ENCODE peak calls at places on chromosome 11, in six cellular contexts. F, W, K, X, A and N are unnamed samples. For H3K9me3 and H3K4me1, the result is how much of the 10 kb centered on the place peaks cover.

GRCh38 chr11:61841636-61842332 is 13.7 kb downstream of the FADS2 start:
- DNase-seq in F (no peak), X (no peak), K (no peak), W (no peak), A (no peak), N (no peak)

GRCh38 chr11:1382831-1383607 is 6.7 kb upstream of the BRSK2 start:
- DNase-seq in X (peak), K (peak), F (peak), A (peak), W (peak), N (peak)

GRCh38 chr11:1994121-1994520 is 3.5 kb downstream of the H19 start:
- DNase-seq in F (no peak), X (no peak), K (no peak), W (peak), A (no peak), N (no peak)

GRCh38 chr11:2927851-2928604 is 1.2 kb downstream of the PHLDA2 start:
- DNase-seq in W (peak), X (peak), A (no peak), F (no peak), K (no peak), N (no peak)

GRCh38 chr11:65575568-65576231 is at the start of gene EHBP1L1:
- DNase-seq in F (peak), A (peak), K (peak), X (peak), W (peak), N (peak)

GRCh38 chr11:64156235-64157011 is 9.5 kb downstream of the MACROD1 start:
- DNase-seq in F (no peak), X (no peak), A (no peak), K (no peak), W (peak), N (no peak)

GRCh38 chr11:34034053-34034452 is 17.5 kb upstream of the CAPRIN1 start:
- DNase-seq in A (no peak), F (no peak), K (no peak), X (no peak), W (no peak), N (no peak)

GRCh38 chr11:72758690-72759389 is 6.6 kb upstream of the ARAP1 start:
- DNase-seq in X (no peak), K (no peak), A (no peak), F (peak), W (peak), N (no peak)

GRCh38 chr11:65434667-65435179 is 12.1 kb downstream of the NEAT1 start:
- DNase-seq in X (peak), F (no peak), A (no peak), W (no peak), K (no peak), N (no peak)

GRCh38 chr11:78525720-78526119 is 48.9 kb downstream of the NARS2 start:
- DNase-seq in W (no peak), K (no peak), X (peak), A (no peak), F (no peak), N (no peak)

GRCh38 chr11:58525037-58525614 is 17.2 kb upstream of the OR5B21 start:
- DNase-seq in W (no peak), X (no peak), A (peak), K (peak), F (peak), N (peak)

GRCh38 chr11:30573951-30574350 is 12.2 kb downstream of the MPPED2 start:
- DNase-seq in X (no peak), A (no peak), K (no peak), W (no peak), F (no peak), N (no peak)

GRCh38 chr11:116179346-116179850 is 593.4 kb downstream of the BUD13 start:
- DNase-seq in F (no peak), X (no peak), K (no peak), W (no peak), A (no peak), N (no peak)

GRCh38 chr11:94849836-94850235 is 81.7 kb downstream of the AMOTL1 start:
- DNase-seq in F (no peak), X (peak), W (no peak), A (no peak), K (no peak), N (no peak)

GRCh38 chr11:48093323-48093722 is 113.0 kb downstream of the PTPRJ start:
- DNase-seq in K (no peak), X (no peak), A (no peak), W (no peak), F (no peak), N (no peak)

GRCh38 chr11:22599458-22599857 is 26.2 kb downstream of the FANCF start:
- DNase-seq in W (no peak), F (no peak), K (no peak), X (no peak), A (no peak), N (no peak)

GRCh38 chr11:1006762-1007161 is 29.8 kb downstream of the MUC6 start:
- DNase-seq in F (no peak), W (no peak), X (no peak), K (no peak), A (no peak), N (no peak)

GRCh38 chr11:47415949-47416472 is 7.6 kb downstream of the SLC39A13 start:
- DNase-seq in K (no peak), W (peak), X (peak), A (no peak), F (peak), N (no peak)

GRCh38 chr11:68843703-68844312 is 2.1 kb upstream of the CPT1A start:
- DNase-seq in X (no peak), K (peak), F (peak), A (peak), W (peak), N (peak)

GRCh38 chr11:19931768-19932369 is 219.2 kb downstream of the NAV2 start:
- DNase-seq in F (no peak), A (no peak), K (no peak), W (no peak), X (no peak), N (no peak)

GRCh38 chr11:109747839-109748238 is 325.8 kb downstream of the C11orf87 start:
- DNase-seq in K (no peak), F (no peak), W (no peak), A (no peak), X (no peak), N (no peak)

GRCh38 chr11:106956887-106957505 is 61.3 kb downstream of the GUCY1A2 start:
- DNase-seq in K (no peak), F (no peak), W (peak), X (no peak), A (no peak), N (no peak)

GRCh38 chr11:33040127-33040861 is 922 bp downstream of the TCP11L1 start:
- DNase-seq in K (peak), A (peak), F (no peak), W (no peak), X (peak), N (peak)

GRCh38 chr11:86150826-86151187 is 81.9 kb upstream of the PICALM start:
- DNase-seq in K (no peak), F (no peak), W (no peak), X (no peak), A (no peak), N (no peak)

GRCh38 chr11:61293869-61294716 is 1.0 kb downstream of the VWCE start:
- DNase-seq in A (peak), F (no peak), K (peak), W (peak), X (peak), N (peak)

GRCh38 chr11:21066030-21066429 is 396.6 kb downstream of the NELL1 start:
- DNase-seq in A (no peak), X (no peak), W (no peak), K (no peak), F (no peak), N (no peak)
- H3K4me3 ChIP-seq in A (no peak), X (no peak), W (no peak), K (no peak), F (no peak), N (no peak)

GRCh38 chr11:70630068-70630467 is 231.7 kb downstream of the CTTN start:
- DNase-seq in W (no peak), K (no peak), F (no peak), X (no peak), A (no peak), N (no peak)

GRCh38 chr11:70628881-70629844 is 230.8 kb downstream of the CTTN start:
- DNase-seq in K (no peak), W (peak), F (peak), X (peak), A (no peak), N (no peak)

GRCh38 chr11:70633610-70634009 is 235.3 kb downstream of the CTTN start:
- DNase-seq in X (no peak), F (no peak), W (no peak), A (no peak), K (no peak), N (no peak)

GRCh38 chr11:70630816-70631623 is 232.7 kb downstream of the CTTN start:
- DNase-seq in X (no peak), A (no peak), F (no peak), K (no peak), W (no peak), N (no peak)

DNA sequence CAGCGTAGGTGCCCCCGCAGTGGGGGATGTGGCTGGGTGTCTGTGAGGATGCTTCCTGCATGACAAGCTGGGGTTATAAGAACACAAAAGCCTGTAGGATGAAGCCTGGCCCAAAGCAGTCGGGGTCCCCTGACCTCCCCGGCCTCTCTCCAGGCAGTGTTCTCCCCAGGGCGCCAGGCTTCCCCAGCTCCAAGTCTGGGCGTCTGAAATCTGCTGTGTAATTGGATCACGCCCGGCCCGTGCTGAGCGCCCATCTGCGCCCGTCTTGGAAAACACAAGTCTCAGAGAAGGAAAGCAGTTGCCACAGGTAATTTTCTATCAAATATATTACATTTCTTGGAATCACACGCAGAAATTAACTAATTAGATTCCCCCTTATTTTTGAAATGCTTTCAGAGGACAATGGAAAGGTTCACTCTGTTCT is 233.3 kb downstream of the CTTN start:
- DNase-seq in F (no peak), W (no peak), A (no peak), K (no peak), X (no peak), N (no peak)
- H3K9me3 ChIP-seq in F (under half), W (under half), A (under half), K (under half), X (under half), N (under half)

GRCh38 chr11:11988862-11989261 is 19.6 kb downstream of the DKK3 start:
- DNase-seq in K (no peak), A (no peak), X (no peak), W (no peak), F (no peak), N (no peak)

GRCh38 chr11:11985954-11986949 is 22.2 kb downstream of the DKK3 start:
- DNase-seq in K (no peak), X (no peak), W (no peak), A (no peak), F (no peak), N (no peak)

GRCh38 chr11:11987503-11988022 is 20.9 kb downstream of the DKK3 start:
- DNase-seq in W (no peak), F (no peak), K (no peak), A (peak), X (no peak), N (peak)

GRCh38 chr11:11989774-11990744 is 18.4 kb downstream of the DKK3 start:
- DNase-seq in F (no peak), X (peak), A (no peak), W (no peak), K (no peak), N (no peak)

DNA sequence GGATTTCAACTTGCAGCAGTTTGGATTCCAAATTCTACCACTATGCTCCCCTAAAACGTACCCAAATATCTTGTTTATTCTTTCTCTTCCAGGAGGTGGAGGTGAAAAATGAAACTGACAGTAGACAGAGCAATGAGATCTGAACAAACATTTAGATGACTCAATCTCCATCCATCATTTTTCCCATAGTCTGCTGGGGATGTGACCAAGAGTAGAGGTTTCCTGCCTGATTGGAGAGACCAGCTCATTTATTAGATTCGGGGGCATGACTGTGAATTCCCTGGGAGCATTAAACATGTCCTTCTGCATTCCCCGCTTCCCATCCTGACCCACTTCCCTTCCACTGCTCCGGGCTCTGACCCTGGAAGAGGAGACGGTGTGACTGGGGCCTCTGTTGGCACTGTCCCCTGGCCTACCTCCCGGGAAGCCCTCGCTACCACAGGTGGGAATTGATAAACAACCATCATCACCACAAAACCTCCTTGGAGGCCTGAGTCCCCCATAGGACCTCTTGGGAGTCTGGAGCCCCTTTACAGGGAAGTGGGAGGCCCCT is 20.3 kb downstream of the DKK3 start:
- DNase-seq in W (no peak), K (no peak), X (no peak), A (no peak), F (no peak), N (no peak)
- H3K4me1 ChIP-seq in W (under half), K (under half), X (under half), A (under half), F (under half), N (under half)

GRCh38 chr11:18697581-18697980 is 998 bp upstream of the TMEM86A start:
- DNase-seq in W (no peak), A (no peak), K (no peak), F (no peak), X (no peak), N (no peak)

GRCh38 chr11:18699269-18699596 is 654 bp downstream of the TMEM86A start:
- DNase-seq in F (no peak), W (no peak), K (no peak), X (no peak), A (no peak), N (no peak)

GRCh38 chr11:18700375-18700774 is 1.8 kb downstream of the TMEM86A start:
- DNase-seq in K (no peak), X (no peak), F (no peak), W (no peak), A (no peak), N (no peak)

GRCh38 chr11:18699848-18700261 is 1.3 kb downstream of the TMEM86A start:
- DNase-seq in F (no peak), A (no peak), K (no peak), X (no peak), W (no peak), N (no peak)

DNA sequence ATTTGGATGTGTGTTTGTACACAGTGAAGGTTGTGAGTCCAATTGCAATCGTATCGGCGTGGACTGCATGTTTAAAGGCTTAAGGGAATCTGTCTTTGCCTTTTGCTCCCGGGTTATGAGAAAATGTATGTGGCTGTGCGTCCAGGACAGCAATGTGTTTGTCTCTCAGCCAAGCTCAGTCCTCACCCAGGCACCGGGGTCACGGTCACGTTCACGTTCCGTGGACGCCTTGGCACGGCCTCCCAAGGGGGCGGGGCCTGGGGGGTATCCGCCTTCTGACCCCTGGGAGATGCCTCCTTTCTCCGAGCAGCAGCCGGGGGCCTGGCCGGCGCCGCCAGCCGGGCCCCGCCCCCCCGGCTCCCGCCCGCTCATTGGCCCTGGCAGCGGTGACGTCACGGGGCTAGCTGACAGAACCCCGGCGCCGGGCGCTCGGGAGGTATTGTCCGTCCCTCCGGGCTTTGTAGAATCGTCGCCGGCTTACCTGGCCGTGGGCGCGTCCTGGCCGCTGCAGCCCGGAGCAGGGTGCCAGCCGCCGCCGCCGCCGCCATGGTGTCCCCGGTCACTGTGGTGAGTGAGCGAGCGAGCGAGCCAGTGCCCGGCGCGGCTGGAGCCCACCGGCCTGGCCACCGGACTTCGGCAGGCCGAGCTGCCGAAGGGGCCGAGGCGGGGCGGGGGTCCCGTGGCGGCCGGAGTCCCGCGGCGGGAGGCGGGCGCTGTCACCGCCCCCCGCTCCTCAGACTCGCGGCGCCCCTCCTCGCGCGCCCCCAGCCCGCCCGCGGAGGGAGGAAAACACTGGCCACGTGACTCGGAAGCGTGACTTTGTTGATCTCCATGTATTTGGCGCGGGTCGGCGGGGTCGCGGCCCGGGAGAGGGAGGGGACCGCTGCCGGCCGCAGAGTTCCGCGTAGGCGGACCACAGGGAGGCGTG is at the start of gene TMEM86A:
- DNase-seq in X (peak), K (peak), W (peak), A (peak), F (peak), N (peak)
- H3K4me3 ChIP-seq in X (peak), K (peak), W (peak), A (peak), F (peak), N (peak)

DNA sequence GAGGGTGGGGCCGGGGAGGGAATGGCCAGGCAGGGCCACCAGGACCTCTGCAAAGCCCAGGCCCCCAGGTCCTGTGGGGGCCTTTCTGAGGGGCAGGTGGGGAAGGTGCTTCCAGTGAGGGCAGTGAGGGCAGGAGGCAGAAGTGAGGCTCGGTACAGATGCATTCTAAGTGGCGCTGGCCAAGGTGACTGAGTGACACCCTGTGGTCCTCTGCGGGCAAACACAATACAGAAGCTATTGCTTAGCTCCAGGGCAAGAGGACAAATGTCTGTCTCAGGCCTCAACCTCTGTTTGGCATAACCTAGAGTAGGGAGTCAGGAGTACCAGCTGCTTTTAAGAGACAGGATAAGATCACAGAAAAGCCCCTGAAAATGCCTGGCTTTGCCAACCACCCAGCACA is 31.3 kb downstream of the B3GAT1 start:
- DNase-seq in X (no peak), F (no peak), W (no peak), K (no peak), A (no peak), N (no peak)
- H3K9me3 ChIP-seq in X (under half), F (under half), W (under half), K (under half), A (under half), N (under half)

GRCh38 chr11:14417186-14417585 is 58.2 kb upstream of the RRAS2 start:
- DNase-seq in W (no peak), F (no peak), A (no peak), K (no peak), X (peak), N (no peak)
- H3K4me1 ChIP-seq in W (under half), F (under half), A (under half), K (under half), X (half or more), N (under half)

GRCh38 chr11:8810331-8811301 is 100.4 kb upstream of the AKIP1 start:
- DNase-seq in A (no peak), F (peak), X (peak), K (no peak), W (peak), N (no peak)
- H3K4me3 ChIP-seq in A (no peak), F (peak), X (peak), K (no peak), W (peak), N (no peak)

DNA sequence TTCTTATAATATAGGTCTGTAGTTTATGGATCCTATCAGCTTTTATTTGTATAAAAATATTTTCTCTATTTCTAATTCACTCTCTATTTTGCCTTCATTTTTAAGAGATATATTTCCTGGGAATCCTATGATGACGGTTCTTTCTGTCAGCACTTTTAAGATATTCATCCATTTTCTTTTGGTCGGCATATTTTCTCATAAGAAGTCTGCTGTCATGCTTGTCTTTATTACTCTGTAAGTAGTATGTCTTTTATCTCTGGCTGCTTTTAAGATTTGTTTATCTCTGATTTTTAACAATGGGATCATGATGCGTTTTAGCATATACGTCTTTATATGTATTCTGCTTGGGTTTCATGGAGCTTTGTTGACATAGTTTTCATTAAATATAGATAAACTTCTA is 175.5 kb downstream of the SNX19 start:
- DNase-seq in W (no peak), A (no peak), K (no peak), X (no peak), F (no peak), N (no peak)
- H3K9me3 ChIP-seq in W (under half), A (under half), K (under half), X (under half), F (under half), N (under half)